ENCODE peak calls at places on chromosome 21, in eight cellular contexts. One of them, this sample, is unnamed.

GRCh38 chr21:42353623-42354022 is 2.8 kb upstream of the TFF2 start:
- DNase-seq in AG08396: no peak
- DNase-seq in amniotic stem cell: no peak
- DNase-seq in stimulated activated CD8-positive, alpha-beta memory T cell treated with anti-CD3 and anti-CD28 coated beads, Interleukin-4, amount 100 ng/mL, for 1 hour: no peak
- DNase-seq in NCI-H510A treated with DMSO at 0.1 percent for 48 hours: no peak
- DNase-seq in thoracic aorta: no peak
- DNase-seq in activated CD4-positive, alpha-beta T cell treated with anti-CD3 and anti-CD28 coated beads for 24 hours: no peak
- DNase-seq in renal cortical epithelial cell: no peak
- DNase-seq in this sample: no peak

GRCh38 chr21:38159355-38159754 is 97.4 kb upstream of the KCNJ15 start:
- DNase-seq in activated CD4-positive, alpha-beta T cell treated with anti-CD3 and anti-CD28 coated beads for 24 hours: peak
- DNase-seq in thoracic aorta: peak
- DNase-seq in AG08396: peak
- DNase-seq in NCI-H510A treated with DMSO at 0.1 percent for 48 hours: peak
- DNase-seq in stimulated activated CD8-positive, alpha-beta memory T cell treated with anti-CD3 and anti-CD28 coated beads, Interleukin-4, amount 100 ng/mL, for 1 hour: peak
- DNase-seq in renal cortical epithelial cell: peak
- DNase-seq in amniotic stem cell: peak
- DNase-seq in this sample: peak

GRCh38 chr21:31752352-31752751 is 20.4 kb upstream of the SCAF4 start:
- DNase-seq in NCI-H510A treated with DMSO at 0.1 percent for 48 hours: no peak
- DNase-seq in activated CD4-positive, alpha-beta T cell treated with anti-CD3 and anti-CD28 coated beads for 24 hours: no peak
- DNase-seq in AG08396: peak
- DNase-seq in renal cortical epithelial cell: peak
- DNase-seq in amniotic stem cell: no peak
- DNase-seq in stimulated activated CD8-positive, alpha-beta memory T cell treated with anti-CD3 and anti-CD28 coated beads, Interleukin-4, amount 100 ng/mL, for 1 hour: no peak
- DNase-seq in thoracic aorta: no peak
- DNase-seq in this sample: no peak

GRCh38 chr21:46322351-46323226 is 1.1 kb downstream of the C21orf58 start:
- DNase-seq in activated CD4-positive, alpha-beta T cell treated with anti-CD3 and anti-CD28 coated beads for 24 hours: no peak
- DNase-seq in amniotic stem cell: no peak
- DNase-seq in stimulated activated CD8-positive, alpha-beta memory T cell treated with anti-CD3 and anti-CD28 coated beads, Interleukin-4, amount 100 ng/mL, for 1 hour: no peak
- DNase-seq in NCI-H510A treated with DMSO at 0.1 percent for 48 hours: no peak
- DNase-seq in thoracic aorta: no peak
- DNase-seq in renal cortical epithelial cell: no peak
- DNase-seq in AG08396: peak
- DNase-seq in this sample: no peak

GRCh38 chr21:26965567-26966359 is 1.1 kb downstream of the ADAMTS5 start:
- DNase-seq in NCI-H510A treated with DMSO at 0.1 percent for 48 hours: no peak
- DNase-seq in renal cortical epithelial cell: no peak
- DNase-seq in activated CD4-positive, alpha-beta T cell treated with anti-CD3 and anti-CD28 coated beads for 24 hours: no peak
- DNase-seq in AG08396: peak
- DNase-seq in amniotic stem cell: no peak
- DNase-seq in stimulated activated CD8-positive, alpha-beta memory T cell treated with anti-CD3 and anti-CD28 coated beads, Interleukin-4, amount 100 ng/mL, for 1 hour: no peak
- DNase-seq in thoracic aorta: no peak
- DNase-seq in this sample: peak

GRCh38 chr21:46114963-46115362 is 17.1 kb downstream of the COL6A2 start:
- DNase-seq in activated CD4-positive, alpha-beta T cell treated with anti-CD3 and anti-CD28 coated beads for 24 hours: no peak
- DNase-seq in NCI-H510A treated with DMSO at 0.1 percent for 48 hours: no peak
- DNase-seq in amniotic stem cell: no peak
- DNase-seq in thoracic aorta: peak
- DNase-seq in AG08396: no peak
- DNase-seq in stimulated activated CD8-positive, alpha-beta memory T cell treated with anti-CD3 and anti-CD28 coated beads, Interleukin-4, amount 100 ng/mL, for 1 hour: no peak
- DNase-seq in renal cortical epithelial cell: no peak
- DNase-seq in this sample: no peak

GRCh38 chr21:37338671-37339526 is 27.7 kb upstream of the DYRK1A start:
- DNase-seq in thoracic aorta: peak
- DNase-seq in stimulated activated CD8-positive, alpha-beta memory T cell treated with anti-CD3 and anti-CD28 coated beads, Interleukin-4, amount 100 ng/mL, for 1 hour: no peak
- DNase-seq in renal cortical epithelial cell: peak
- DNase-seq in activated CD4-positive, alpha-beta T cell treated with anti-CD3 and anti-CD28 coated beads for 24 hours: no peak
- DNase-seq in AG08396: peak
- DNase-seq in amniotic stem cell: peak
- DNase-seq in NCI-H510A treated with DMSO at 0.1 percent for 48 hours: no peak
- DNase-seq in this sample: no peak

GRCh38 chr21:35508389-35508888 is 459.3 kb upstream of the RUNX1 start:
- DNase-seq in thoracic aorta: peak
- DNase-seq in renal cortical epithelial cell: peak
- DNase-seq in activated CD4-positive, alpha-beta T cell treated with anti-CD3 and anti-CD28 coated beads for 24 hours: no peak
- DNase-seq in AG08396: peak
- DNase-seq in NCI-H510A treated with DMSO at 0.1 percent for 48 hours: no peak
- DNase-seq in amniotic stem cell: no peak
- DNase-seq in stimulated activated CD8-positive, alpha-beta memory T cell treated with anti-CD3 and anti-CD28 coated beads, Interleukin-4, amount 100 ng/mL, for 1 hour: no peak
- DNase-seq in this sample: peak

GRCh38 chr21:33859373-33860102 is 56.1 kb downstream of the ATP5PO start:
- DNase-seq in AG08396: no peak
- DNase-seq in stimulated activated CD8-positive, alpha-beta memory T cell treated with anti-CD3 and anti-CD28 coated beads, Interleukin-4, amount 100 ng/mL, for 1 hour: no peak
- DNase-seq in renal cortical epithelial cell: no peak
- DNase-seq in thoracic aorta: no peak
- DNase-seq in amniotic stem cell: no peak
- DNase-seq in activated CD4-positive, alpha-beta T cell treated with anti-CD3 and anti-CD28 coated beads for 24 hours: no peak
- DNase-seq in NCI-H510A treated with DMSO at 0.1 percent for 48 hours: no peak
- DNase-seq in this sample: no peak

GRCh38 chr21:33396966-33397365 is 6.2 kb upstream of the IFNGR2 start:
- DNase-seq in stimulated activated CD8-positive, alpha-beta memory T cell treated with anti-CD3 and anti-CD28 coated beads, Interleukin-4, amount 100 ng/mL, for 1 hour: no peak
- DNase-seq in NCI-H510A treated with DMSO at 0.1 percent for 48 hours: no peak
- DNase-seq in activated CD4-positive, alpha-beta T cell treated with anti-CD3 and anti-CD28 coated beads for 24 hours: no peak
- DNase-seq in renal cortical epithelial cell: no peak
- DNase-seq in AG08396: no peak
- DNase-seq in thoracic aorta: no peak
- DNase-seq in amniotic stem cell: no peak
- DNase-seq in this sample: no peak

GRCh38 chr21:39216290-39216689 is 33.0 kb upstream of the PSMG1 start:
- DNase-seq in amniotic stem cell: no peak
- DNase-seq in thoracic aorta: no peak
- DNase-seq in stimulated activated CD8-positive, alpha-beta memory T cell treated with anti-CD3 and anti-CD28 coated beads, Interleukin-4, amount 100 ng/mL, for 1 hour: no peak
- DNase-seq in renal cortical epithelial cell: no peak
- DNase-seq in activated CD4-positive, alpha-beta T cell treated with anti-CD3 and anti-CD28 coated beads for 24 hours: no peak
- DNase-seq in AG08396: no peak
- DNase-seq in NCI-H510A treated with DMSO at 0.1 percent for 48 hours: no peak
- DNase-seq in this sample: no peak

GRCh38 chr21:31117046-31117916 is 79.0 kb upstream of the KRTAP19-8 start:
- DNase-seq in thoracic aorta: no peak
- DNase-seq in NCI-H510A treated with DMSO at 0.1 percent for 48 hours: no peak
- DNase-seq in AG08396: peak
- DNase-seq in renal cortical epithelial cell: peak
- DNase-seq in activated CD4-positive, alpha-beta T cell treated with anti-CD3 and anti-CD28 coated beads for 24 hours: no peak
- DNase-seq in amniotic stem cell: peak
- DNase-seq in stimulated activated CD8-positive, alpha-beta memory T cell treated with anti-CD3 and anti-CD28 coated beads, Interleukin-4, amount 100 ng/mL, for 1 hour: no peak
- DNase-seq in this sample: no peak

GRCh38 chr21:46633561-46633960 is 1.9 kb upstream of the PRMT2 start:
- DNase-seq in AG08396: no peak
- DNase-seq in stimulated activated CD8-positive, alpha-beta memory T cell treated with anti-CD3 and anti-CD28 coated beads, Interleukin-4, amount 100 ng/mL, for 1 hour: no peak
- DNase-seq in activated CD4-positive, alpha-beta T cell treated with anti-CD3 and anti-CD28 coated beads for 24 hours: no peak
- DNase-seq in renal cortical epithelial cell: no peak
- DNase-seq in amniotic stem cell: no peak
- DNase-seq in thoracic aorta: no peak
- DNase-seq in NCI-H510A treated with DMSO at 0.1 percent for 48 hours: no peak
- DNase-seq in this sample: no peak

GRCh38 chr21:9750341-9751086 is 770.9 kb upstream of the TPTE start:
- DNase-seq in thoracic aorta: no peak
- DNase-seq in renal cortical epithelial cell: no peak
- DNase-seq in AG08396: no peak
- DNase-seq in NCI-H510A treated with DMSO at 0.1 percent for 48 hours: no peak
- DNase-seq in stimulated activated CD8-positive, alpha-beta memory T cell treated with anti-CD3 and anti-CD28 coated beads, Interleukin-4, amount 100 ng/mL, for 1 hour: no peak
- DNase-seq in activated CD4-positive, alpha-beta T cell treated with anti-CD3 and anti-CD28 coated beads for 24 hours: no peak
- DNase-seq in amniotic stem cell: no peak
- DNase-seq in this sample: no peak

GRCh38 chr21:43712268-43712942 is 6.5 kb upstream of the PDXK start:
- DNase-seq in stimulated activated CD8-positive, alpha-beta memory T cell treated with anti-CD3 and anti-CD28 coated beads, Interleukin-4, amount 100 ng/mL, for 1 hour: no peak
- DNase-seq in AG08396: peak
- DNase-seq in renal cortical epithelial cell: peak
- DNase-seq in amniotic stem cell: no peak
- DNase-seq in activated CD4-positive, alpha-beta T cell treated with anti-CD3 and anti-CD28 coated beads for 24 hours: no peak
- DNase-seq in NCI-H510A treated with DMSO at 0.1 percent for 48 hours: peak
- DNase-seq in thoracic aorta: no peak
- DNase-seq in this sample: no peak

GRCh38 chr21:20647603-20648002 is 350.6 kb upstream of the NCAM2 start:
- DNase-seq in thoracic aorta: no peak
- DNase-seq in stimulated activated CD8-positive, alpha-beta memory T cell treated with anti-CD3 and anti-CD28 coated beads, Interleukin-4, amount 100 ng/mL, for 1 hour: no peak
- DNase-seq in amniotic stem cell: no peak
- DNase-seq in NCI-H510A treated with DMSO at 0.1 percent for 48 hours: no peak
- DNase-seq in activated CD4-positive, alpha-beta T cell treated with anti-CD3 and anti-CD28 coated beads for 24 hours: no peak
- DNase-seq in AG08396: no peak
- DNase-seq in renal cortical epithelial cell: no peak
- DNase-seq in this sample: no peak

GRCh38 chr21:23811802-23812201 is 1795.5 kb downstream of the MRPL39 start:
- DNase-seq in NCI-H510A treated with DMSO at 0.1 percent for 48 hours: no peak
- DNase-seq in thoracic aorta: no peak
- DNase-seq in stimulated activated CD8-positive, alpha-beta memory T cell treated with anti-CD3 and anti-CD28 coated beads, Interleukin-4, amount 100 ng/mL, for 1 hour: no peak
- DNase-seq in renal cortical epithelial cell: no peak
- DNase-seq in activated CD4-positive, alpha-beta T cell treated with anti-CD3 and anti-CD28 coated beads for 24 hours: no peak
- DNase-seq in AG08396: no peak
- DNase-seq in amniotic stem cell: no peak
- DNase-seq in this sample: no peak

GRCh38 chr21:27561116-27561515 is 594.2 kb upstream of the ADAMTS5 start:
- DNase-seq in renal cortical epithelial cell: no peak
- DNase-seq in stimulated activated CD8-positive, alpha-beta memory T cell treated with anti-CD3 and anti-CD28 coated beads, Interleukin-4, amount 100 ng/mL, for 1 hour: no peak
- DNase-seq in AG08396: no peak
- DNase-seq in NCI-H510A treated with DMSO at 0.1 percent for 48 hours: no peak
- DNase-seq in amniotic stem cell: no peak
- DNase-seq in thoracic aorta: no peak
- DNase-seq in activated CD4-positive, alpha-beta T cell treated with anti-CD3 and anti-CD28 coated beads for 24 hours: no peak
- DNase-seq in this sample: no peak

GRCh38 chr21:32463367-32463766 is 50.9 kb downstream of the EVA1C start:
- DNase-seq in activated CD4-positive, alpha-beta T cell treated with anti-CD3 and anti-CD28 coated beads for 24 hours: no peak
- DNase-seq in NCI-H510A treated with DMSO at 0.1 percent for 48 hours: no peak
- DNase-seq in stimulated activated CD8-positive, alpha-beta memory T cell treated with anti-CD3 and anti-CD28 coated beads, Interleukin-4, amount 100 ng/mL, for 1 hour: no peak
- DNase-seq in renal cortical epithelial cell: no peak
- DNase-seq in amniotic stem cell: no peak
- DNase-seq in AG08396: no peak
- DNase-seq in thoracic aorta: no peak
- DNase-seq in this sample: no peak

GRCh38 chr21:25885405-25885804 is 150.6 kb downstream of the GABPA start:
- DNase-seq in amniotic stem cell: no peak
- DNase-seq in NCI-H510A treated with DMSO at 0.1 percent for 48 hours: no peak
- DNase-seq in AG08396: no peak
- DNase-seq in stimulated activated CD8-positive, alpha-beta memory T cell treated with anti-CD3 and anti-CD28 coated beads, Interleukin-4, amount 100 ng/mL, for 1 hour: no peak
- DNase-seq in thoracic aorta: no peak
- DNase-seq in activated CD4-positive, alpha-beta T cell treated with anti-CD3 and anti-CD28 coated beads for 24 hours: no peak
- DNase-seq in renal cortical epithelial cell: peak
- DNase-seq in this sample: no peak

GRCh38 chr21:39344848-39345247 is 4.0 kb downstream of the HMGN1 start:
- DNase-seq in thoracic aorta: no peak
- DNase-seq in NCI-H510A treated with DMSO at 0.1 percent for 48 hours: no peak
- DNase-seq in activated CD4-positive, alpha-beta T cell treated with anti-CD3 and anti-CD28 coated beads for 24 hours: no peak
- DNase-seq in AG08396: no peak
- DNase-seq in renal cortical epithelial cell: no peak
- DNase-seq in amniotic stem cell: no peak
- DNase-seq in stimulated activated CD8-positive, alpha-beta memory T cell treated with anti-CD3 and anti-CD28 coated beads, Interleukin-4, amount 100 ng/mL, for 1 hour: no peak
- DNase-seq in this sample: no peak

GRCh38 chr21:45366931-45367401 is 38.0 kb upstream of the COL18A1 start:
- DNase-seq in amniotic stem cell: no peak
- DNase-seq in stimulated activated CD8-positive, alpha-beta memory T cell treated with anti-CD3 and anti-CD28 coated beads, Interleukin-4, amount 100 ng/mL, for 1 hour: no peak
- DNase-seq in activated CD4-positive, alpha-beta T cell treated with anti-CD3 and anti-CD28 coated beads for 24 hours: no peak
- DNase-seq in thoracic aorta: peak
- DNase-seq in renal cortical epithelial cell: peak
- DNase-seq in AG08396: peak
- DNase-seq in NCI-H510A treated with DMSO at 0.1 percent for 48 hours: no peak
- DNase-seq in this sample: no peak

GRCh38 chr21:44505673-44506278 is 34.2 kb downstream of the KRTAP10-1 start:
- DNase-seq in renal cortical epithelial cell: no peak
- DNase-seq in NCI-H510A treated with DMSO at 0.1 percent for 48 hours: no peak
- DNase-seq in stimulated activated CD8-positive, alpha-beta memory T cell treated with anti-CD3 and anti-CD28 coated beads, Interleukin-4, amount 100 ng/mL, for 1 hour: no peak
- DNase-seq in AG08396: no peak
- DNase-seq in activated CD4-positive, alpha-beta T cell treated with anti-CD3 and anti-CD28 coated beads for 24 hours: no peak
- DNase-seq in thoracic aorta: no peak
- DNase-seq in amniotic stem cell: no peak
- DNase-seq in this sample: no peak

GRCh38 chr21:36429672-36430546 is 44.7 kb downstream of the CHAF1B start:
- DNase-seq in amniotic stem cell: peak
- DNase-seq in renal cortical epithelial cell: peak
- DNase-seq in stimulated activated CD8-positive, alpha-beta memory T cell treated with anti-CD3 and anti-CD28 coated beads, Interleukin-4, amount 100 ng/mL, for 1 hour: peak
- DNase-seq in thoracic aorta: peak
- DNase-seq in activated CD4-positive, alpha-beta T cell treated with anti-CD3 and anti-CD28 coated beads for 24 hours: peak
- DNase-seq in AG08396: peak
- DNase-seq in NCI-H510A treated with DMSO at 0.1 percent for 48 hours: no peak
- DNase-seq in this sample: no peak

GRCh38 chr21:33762798-33763572 is 120.7 kb downstream of the ITSN1 start:
- DNase-seq in amniotic stem cell: no peak
- DNase-seq in NCI-H510A treated with DMSO at 0.1 percent for 48 hours: no peak
- DNase-seq in stimulated activated CD8-positive, alpha-beta memory T cell treated with anti-CD3 and anti-CD28 coated beads, Interleukin-4, amount 100 ng/mL, for 1 hour: no peak
- DNase-seq in renal cortical epithelial cell: peak
- DNase-seq in activated CD4-positive, alpha-beta T cell treated with anti-CD3 and anti-CD28 coated beads for 24 hours: no peak
- DNase-seq in thoracic aorta: no peak
- DNase-seq in AG08396: no peak
- DNase-seq in this sample: no peak

GRCh38 chr21:17731554-17731953 is 87.6 kb downstream of the C21orf91 start:
- DNase-seq in AG08396: no peak
- DNase-seq in NCI-H510A treated with DMSO at 0.1 percent for 48 hours: no peak
- DNase-seq in stimulated activated CD8-positive, alpha-beta memory T cell treated with anti-CD3 and anti-CD28 coated beads, Interleukin-4, amount 100 ng/mL, for 1 hour: no peak
- DNase-seq in amniotic stem cell: no peak
- DNase-seq in renal cortical epithelial cell: no peak
- DNase-seq in activated CD4-positive, alpha-beta T cell treated with anti-CD3 and anti-CD28 coated beads for 24 hours: no peak
- DNase-seq in thoracic aorta: no peak
- DNase-seq in this sample: no peak

GRCh38 chr21:42779431-42779861 is 99.9 kb downstream of the WDR4 start:
- DNase-seq in activated CD4-positive, alpha-beta T cell treated with anti-CD3 and anti-CD28 coated beads for 24 hours: no peak
- DNase-seq in amniotic stem cell: no peak
- DNase-seq in NCI-H510A treated with DMSO at 0.1 percent for 48 hours: no peak
- DNase-seq in AG08396: no peak
- DNase-seq in stimulated activated CD8-positive, alpha-beta memory T cell treated with anti-CD3 and anti-CD28 coated beads, Interleukin-4, amount 100 ng/mL, for 1 hour: no peak
- DNase-seq in thoracic aorta: no peak
- DNase-seq in renal cortical epithelial cell: no peak
- DNase-seq in this sample: no peak

GRCh38 chr21:18161841-18162240 is 82.8 kb upstream of the CHODL start:
- DNase-seq in AG08396: no peak
- DNase-seq in activated CD4-positive, alpha-beta T cell treated with anti-CD3 and anti-CD28 coated beads for 24 hours: no peak
- DNase-seq in stimulated activated CD8-positive, alpha-beta memory T cell treated with anti-CD3 and anti-CD28 coated beads, Interleukin-4, amount 100 ng/mL, for 1 hour: no peak
- DNase-seq in NCI-H510A treated with DMSO at 0.1 percent for 48 hours: no peak
- DNase-seq in amniotic stem cell: no peak
- DNase-seq in thoracic aorta: no peak
- DNase-seq in renal cortical epithelial cell: no peak
- DNase-seq in this sample: no peak

GRCh38 chr21:39712976-39713375 is 32.0 kb upstream of the IGSF5 start:
- DNase-seq in NCI-H510A treated with DMSO at 0.1 percent for 48 hours: peak
- DNase-seq in renal cortical epithelial cell: no peak
- DNase-seq in amniotic stem cell: no peak
- DNase-seq in AG08396: no peak
- DNase-seq in thoracic aorta: no peak
- DNase-seq in stimulated activated CD8-positive, alpha-beta memory T cell treated with anti-CD3 and anti-CD28 coated beads, Interleukin-4, amount 100 ng/mL, for 1 hour: no peak
- DNase-seq in activated CD4-positive, alpha-beta T cell treated with anti-CD3 and anti-CD28 coated beads for 24 hours: no peak
- DNase-seq in this sample: peak

GRCh38 chr21:42381347-42381984 is 14.4 kb downstream of the TMPRSS3 start:
- DNase-seq in amniotic stem cell: peak
- DNase-seq in renal cortical epithelial cell: peak
- DNase-seq in stimulated activated CD8-positive, alpha-beta memory T cell treated with anti-CD3 and anti-CD28 coated beads, Interleukin-4, amount 100 ng/mL, for 1 hour: no peak
- DNase-seq in AG08396: no peak
- DNase-seq in NCI-H510A treated with DMSO at 0.1 percent for 48 hours: no peak
- DNase-seq in activated CD4-positive, alpha-beta T cell treated with anti-CD3 and anti-CD28 coated beads for 24 hours: no peak
- DNase-seq in thoracic aorta: no peak
- DNase-seq in this sample: peak

GRCh38 chr21:25717491-25718139 is 17.1 kb downstream of the ATP5PF start:
- DNase-seq in thoracic aorta: no peak
- DNase-seq in NCI-H510A treated with DMSO at 0.1 percent for 48 hours: no peak
- DNase-seq in renal cortical epithelial cell: peak
- DNase-seq in amniotic stem cell: no peak
- DNase-seq in activated CD4-positive, alpha-beta T cell treated with anti-CD3 and anti-CD28 coated beads for 24 hours: no peak
- DNase-seq in AG08396: peak
- DNase-seq in stimulated activated CD8-positive, alpha-beta memory T cell treated with anti-CD3 and anti-CD28 coated beads, Interleukin-4, amount 100 ng/mL, for 1 hour: no peak
- DNase-seq in this sample: no peak

GRCh38 chr21:43283136-43283924 is 114.5 kb downstream of the CRYAA start:
- DNase-seq in amniotic stem cell: no peak
- DNase-seq in NCI-H510A treated with DMSO at 0.1 percent for 48 hours: no peak
- DNase-seq in stimulated activated CD8-positive, alpha-beta memory T cell treated with anti-CD3 and anti-CD28 coated beads, Interleukin-4, amount 100 ng/mL, for 1 hour: no peak
- DNase-seq in activated CD4-positive, alpha-beta T cell treated with anti-CD3 and anti-CD28 coated beads for 24 hours: no peak
- DNase-seq in renal cortical epithelial cell: no peak
- DNase-seq in AG08396: no peak
- DNase-seq in thoracic aorta: no peak
- DNase-seq in this sample: no peak

GRCh38 chr21:26191609-26192008 is 21.0 kb upstream of the APP start:
- DNase-seq in activated CD4-positive, alpha-beta T cell treated with anti-CD3 and anti-CD28 coated beads for 24 hours: no peak
- DNase-seq in amniotic stem cell: no peak
- DNase-seq in NCI-H510A treated with DMSO at 0.1 percent for 48 hours: no peak
- DNase-seq in thoracic aorta: no peak
- DNase-seq in AG08396: no peak
- DNase-seq in stimulated activated CD8-positive, alpha-beta memory T cell treated with anti-CD3 and anti-CD28 coated beads, Interleukin-4, amount 100 ng/mL, for 1 hour: no peak
- DNase-seq in renal cortical epithelial cell: no peak
- DNase-seq in this sample: no peak

GRCh38 chr21:36710729-36711048 is 11.8 kb downstream of the SIM2 start:
- DNase-seq in NCI-H510A treated with DMSO at 0.1 percent for 48 hours: no peak
- DNase-seq in amniotic stem cell: no peak
- DNase-seq in activated CD4-positive, alpha-beta T cell treated with anti-CD3 and anti-CD28 coated beads for 24 hours: no peak
- DNase-seq in AG08396: no peak
- DNase-seq in renal cortical epithelial cell: no peak
- DNase-seq in stimulated activated CD8-positive, alpha-beta memory T cell treated with anti-CD3 and anti-CD28 coated beads, Interleukin-4, amount 100 ng/mL, for 1 hour: no peak
- DNase-seq in thoracic aorta: no peak
- DNase-seq in this sample: no peak